ENCODE peak calls at places on chromosomes 16 and 17, in four cellular contexts. P is uterus, I is PC-3, K is stomach. Y is an unnamed sample.

GRCh38 chr16:67555795-67556212 is 6.5 kb upstream of the CTCF start:
- DNase-seq in P (no peak), I (peak; percentile 79), K (no peak), Y (peak; percentile 50)

GRCh38 chr17:7818746-7819645 is 15.0 kb upstream of the KDM6B start:
- DNase-seq in P (no peak), I (no peak), K (no peak), Y (no peak)

GRCh38 chr17:67125417-67125816 is 81.1 kb downstream of the CACNG1 start:
- DNase-seq in P (no peak), I (no peak), K (no peak), Y (no peak)

GRCh38 chr17:63178530-63178929 is 212.5 kb downstream of the TANC2 start:
- DNase-seq in P (no peak), I (no peak), K (no peak), Y (no peak)

GRCh38 chr17:36761203-36761945 is 160.0 kb downstream of the MRM1 start:
- DNase-seq in P (no peak), I (no peak), K (no peak), Y (no peak)

GRCh38 chr17:78359216-78359935 is 501 bp downstream of the SOCS3 start:
- DNase-seq in P (no peak), I (no peak), K (no peak), Y (no peak)

GRCh38 chr17:7356072-7356549 is 1.2 kb downstream of the TMEM95 start:
- DNase-seq in P (peak; percentile 77), I (peak; percentile 83), K (peak; percentile 89), Y (peak; percentile 81)

GRCh38 chr16:15435216-15435864 is 952 bp downstream of the BMERB1 start:
- DNase-seq in P (no peak), I (peak; percentile 5), K (no peak), Y (no peak)

GRCh38 chr16:54402270-54402669 is 115.7 kb upstream of the IRX3 start:
- DNase-seq in P (no peak), I (no peak), K (no peak), Y (no peak)

GRCh38 chr16:15493416-15494181 is 59.2 kb downstream of the BMERB1 start:
- DNase-seq in P (peak; percentile 69), I (no peak), K (no peak), Y (no peak)

GRCh38 chr16:87227651-87228015 is 89.6 kb downstream of the C16orf95 start:
- DNase-seq in P (no peak), I (no peak), K (no peak), Y (no peak)

GRCh38 chr16:86975445-86975844 is 341.7 kb downstream of the C16orf95 start:
- DNase-seq in P (no peak), I (peak; percentile 78), K (no peak), Y (no peak)

GRCh38 chr17:45222994-45223540 is 1.4 kb downstream of the FMNL1 start:
- DNase-seq in P (no peak), I (no peak), K (no peak), Y (no peak)

GRCh38 chr16:27370318-27370717 is 31.7 kb upstream of the IL21R start:
- DNase-seq in P (no peak), I (no peak), K (no peak), Y (no peak)

GRCh38 chr16:27366687-27367462 is 35.1 kb upstream of the IL21R start:
- DNase-seq in P (no peak), I (no peak), K (no peak), Y (no peak)

GRCh38 chr16:27369806-27370205 is 32.2 kb upstream of the IL21R start:
- DNase-seq in P (no peak), I (peak; percentile 4), K (no peak), Y (no peak)

GRCh38 chr16:27367463-27368357 is 34.3 kb upstream of the IL21R start:
- DNase-seq in P (peak; percentile 84), I (peak; percentile 71), K (peak; percentile 80), Y (peak; percentile 96)

DNA sequence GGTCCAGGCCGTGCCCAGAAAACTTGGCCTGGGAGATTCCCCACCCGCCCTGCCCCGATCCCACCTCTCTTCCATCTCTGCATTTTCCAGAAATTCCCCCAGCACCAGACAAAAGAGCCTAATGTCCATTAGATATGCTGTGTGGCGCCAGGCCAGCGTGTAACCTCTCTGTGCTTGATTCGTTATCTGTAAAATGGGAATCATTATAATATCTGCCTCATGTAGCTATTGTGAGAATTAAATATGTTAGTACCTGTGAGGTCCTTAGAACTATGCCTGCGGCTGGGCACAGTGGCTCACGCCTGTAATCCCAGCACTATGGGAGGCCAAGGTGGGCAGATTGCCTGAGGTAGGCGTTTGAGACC is 33.6 kb upstream of the IL21R start:
- DNase-seq in P (no peak), I (no peak), K (no peak), Y (no peak)
- H3K27ac ChIP-seq in P (peak overlapping the region; percentile 75), I (no peak overlapping the region), K (no peak overlapping the region), Y (peak overlapping the region; percentile 99)

DNA sequence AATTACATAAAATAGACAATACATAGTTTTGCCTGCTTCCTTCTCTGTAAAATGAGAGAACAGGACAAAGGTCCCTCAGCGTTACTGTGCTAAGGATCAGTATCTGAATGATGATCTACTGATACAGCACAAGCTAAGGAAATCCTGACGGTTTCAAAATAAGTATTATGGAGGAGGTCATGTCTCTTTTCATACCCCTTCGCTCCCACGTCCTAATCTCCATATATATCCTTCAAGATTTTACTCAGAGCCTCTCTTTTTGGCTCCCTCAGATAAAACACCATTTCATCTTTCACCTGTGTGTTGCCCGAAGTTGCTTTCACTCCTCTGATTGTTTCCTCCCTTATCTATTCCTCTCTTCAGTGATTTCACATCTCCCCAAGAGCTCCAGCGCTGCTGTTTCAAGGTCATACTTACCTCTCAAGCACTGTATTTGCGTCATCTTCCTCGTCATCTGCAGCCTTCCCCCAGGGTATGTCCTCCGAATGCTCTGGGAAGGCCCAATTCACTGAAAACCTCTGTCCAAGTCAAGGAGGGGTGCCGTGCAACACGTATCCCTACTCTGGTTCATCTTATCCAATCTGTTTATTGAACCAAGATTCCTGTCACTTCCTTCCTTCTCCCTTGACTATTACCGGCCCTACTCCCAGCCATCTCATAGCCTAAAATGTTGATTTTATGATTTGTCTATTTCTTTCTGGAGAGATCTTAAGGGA is 1.2 kb upstream of the BLTP2 start:
- DNase-seq in P (no peak), I (no peak), K (no peak), Y (no peak)
- H3K27ac ChIP-seq in P (peak overlapping the region; percentile 90), I (no peak overlapping the region), K (peak overlapping the region; percentile 86), Y (peak overlapping the region; percentile 95)

DNA sequence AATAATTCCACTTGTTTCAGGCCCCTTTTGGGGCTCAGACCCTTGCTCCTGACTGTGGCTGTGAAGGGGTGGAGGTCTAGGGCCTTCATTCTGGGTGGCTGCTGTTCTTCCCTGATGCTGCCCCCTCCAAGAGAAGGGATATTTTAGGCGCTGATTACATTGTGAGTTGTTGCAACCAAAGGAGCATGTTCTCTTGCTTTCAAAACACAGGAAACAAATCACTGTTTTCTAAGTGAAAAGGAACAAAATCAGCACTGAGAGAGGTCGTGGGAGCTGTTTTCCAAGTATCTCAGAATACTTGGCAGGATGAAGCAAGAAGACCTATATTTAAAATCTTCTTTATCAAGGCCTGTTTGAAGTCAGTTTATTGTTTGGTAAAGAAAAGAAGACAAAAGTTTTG is 25.3 kb upstream of the SEC14L1 start:
- DNase-seq in P (no peak), I (no peak), K (no peak), Y (no peak)
- H3K27ac ChIP-seq in P (peak overlapping the region; percentile 97), I (no peak overlapping the region), K (no peak overlapping the region), Y (no peak overlapping the region)

GRCh38 chr16:46883353-46883689 is 841 bp upstream of the GPT2 start:
- DNase-seq in P (no peak), I (no peak), K (no peak), Y (no peak)

GRCh38 chr16:46883690-46884512 is at the start of gene GPT2:
- DNase-seq in P (peak; percentile 93), I (peak; percentile 95), K (peak; percentile 100), Y (peak; percentile 57)

GRCh38 chr16:46884513-46885293 is 541 bp downstream of the GPT2 start:
- DNase-seq in P (no peak), I (no peak), K (no peak), Y (no peak)

GRCh38 chr16:46882940-46883307 is 1.2 kb upstream of the GPT2 start:
- DNase-seq in P (no peak), I (no peak), K (no peak), Y (no peak)

DNA sequence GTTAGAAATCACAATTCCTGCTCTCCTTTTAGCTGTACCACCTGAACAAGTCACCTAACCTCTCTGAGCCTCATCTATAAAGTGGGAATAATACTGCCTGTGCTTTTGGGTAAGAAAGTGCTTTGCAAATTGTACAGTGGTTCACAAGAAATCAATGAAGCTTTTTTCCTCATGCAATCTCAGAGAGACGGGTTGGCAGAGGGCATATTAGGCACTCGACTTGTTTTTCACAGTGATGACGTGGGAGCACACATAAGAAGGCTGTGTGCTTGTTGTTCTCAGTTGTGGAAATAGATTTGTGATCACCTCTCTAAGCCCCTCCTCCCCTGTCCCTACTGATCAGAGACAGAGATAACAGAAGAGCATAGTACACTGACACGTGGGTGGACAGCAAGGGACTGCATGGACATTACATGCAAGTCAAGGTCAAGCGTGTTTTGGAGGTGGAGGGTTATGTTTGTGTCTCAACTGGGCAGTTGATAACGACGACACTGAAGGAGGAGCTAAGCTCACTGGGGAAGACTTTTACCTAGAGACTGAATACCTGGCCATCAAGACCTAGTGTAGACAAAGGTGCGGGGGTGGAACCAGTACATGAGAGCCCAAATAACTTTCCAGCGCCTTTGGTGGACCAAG is 1.7 kb upstream of the GPT2 start:
- DNase-seq in P (no peak), I (no peak), K (no peak), Y (no peak)
- H3K27ac ChIP-seq in P (no peak overlapping the region), I (no peak overlapping the region), K (peak overlapping the region; percentile 96), Y (no peak overlapping the region)

Y was measured in naive thymus-derived CD4-positive, alpha-beta T cell.